ENCODE peak calls at places on chromosomes 13 and 19, in six cellular contexts. One of them, this sample, is unnamed.

GRCh38 chr19:4390017-4390861 is 10.1 kb downstream of the SH3GL1 start:
- DNase-seq in germinal center: no peak
- DNase-seq in prostate gland: no peak
- DNase-seq in hepatic stellate cell: peak; percentile 46
- DNase-seq in stimulated activated CD4-positive, alpha-beta T cell treated with anti-CD3 and anti-CD28 coated beads, Interleukin-1b, Interleukin-23, amount 100 ng/mL, for 24 hours: no peak
- DNase-seq in effector memory CD4-positive, alpha-beta T cell: no peak
- DNase-seq in this sample: no peak

GRCh38 chr13:36875431-36875830 is 44.6 kb downstream of the SMAD9 start:
- DNase-seq in germinal center: no peak
- DNase-seq in prostate gland: no peak
- DNase-seq in hepatic stellate cell: no peak
- DNase-seq in stimulated activated CD4-positive, alpha-beta T cell treated with anti-CD3 and anti-CD28 coated beads, Interleukin-1b, Interleukin-23, amount 100 ng/mL, for 24 hours: no peak
- DNase-seq in effector memory CD4-positive, alpha-beta T cell: no peak
- DNase-seq in this sample: no peak

GRCh38 chr19:17775245-17775927 is 19.6 kb upstream of the B3GNT3 start:
- DNase-seq in germinal center: no peak
- DNase-seq in prostate gland: no peak
- DNase-seq in hepatic stellate cell: peak; percentile 53
- DNase-seq in stimulated activated CD4-positive, alpha-beta T cell treated with anti-CD3 and anti-CD28 coated beads, Interleukin-1b, Interleukin-23, amount 100 ng/mL, for 24 hours: no peak
- DNase-seq in effector memory CD4-positive, alpha-beta T cell: peak; percentile 22
- DNase-seq in this sample: no peak

GRCh38 chr19:2653717-2654584 is 48.5 kb downstream of the GNG7 start:
- DNase-seq in germinal center: no peak
- DNase-seq in prostate gland: no peak
- DNase-seq in hepatic stellate cell: no peak
- DNase-seq in stimulated activated CD4-positive, alpha-beta T cell treated with anti-CD3 and anti-CD28 coated beads, Interleukin-1b, Interleukin-23, amount 100 ng/mL, for 24 hours: no peak
- DNase-seq in effector memory CD4-positive, alpha-beta T cell: no peak
- DNase-seq in this sample: no peak

GRCh38 chr13:59409211-59409610 is 754.5 kb downstream of the DIAPH3 start:
- DNase-seq in germinal center: no peak
- DNase-seq in prostate gland: no peak
- DNase-seq in hepatic stellate cell: no peak
- DNase-seq in stimulated activated CD4-positive, alpha-beta T cell treated with anti-CD3 and anti-CD28 coated beads, Interleukin-1b, Interleukin-23, amount 100 ng/mL, for 24 hours: no peak
- DNase-seq in effector memory CD4-positive, alpha-beta T cell: no peak
- DNase-seq in this sample: no peak

GRCh38 chr13:20291037-20291436 is 58.9 kb upstream of the GJB6 start:
- DNase-seq in germinal center: no peak
- DNase-seq in prostate gland: no peak
- DNase-seq in hepatic stellate cell: no peak
- DNase-seq in stimulated activated CD4-positive, alpha-beta T cell treated with anti-CD3 and anti-CD28 coated beads, Interleukin-1b, Interleukin-23, amount 100 ng/mL, for 24 hours: no peak
- DNase-seq in effector memory CD4-positive, alpha-beta T cell: no peak
- DNase-seq in this sample: no peak

GRCh38 chr19:6459356-6460098 is at the start of gene SLC25A23:
- DNase-seq in germinal center: peak; percentile 70
- DNase-seq in prostate gland: peak; percentile 54
- DNase-seq in hepatic stellate cell: peak; percentile 84
- DNase-seq in stimulated activated CD4-positive, alpha-beta T cell treated with anti-CD3 and anti-CD28 coated beads, Interleukin-1b, Interleukin-23, amount 100 ng/mL, for 24 hours: peak; percentile 44
- DNase-seq in effector memory CD4-positive, alpha-beta T cell: peak; percentile 57
- DNase-seq in this sample: peak; percentile 17

GRCh38 chr13:96821381-96821780 is 172.9 kb downstream of the OXGR1 start:
- DNase-seq in germinal center: no peak
- DNase-seq in prostate gland: no peak
- DNase-seq in hepatic stellate cell: no peak
- DNase-seq in stimulated activated CD4-positive, alpha-beta T cell treated with anti-CD3 and anti-CD28 coated beads, Interleukin-1b, Interleukin-23, amount 100 ng/mL, for 24 hours: no peak
- DNase-seq in effector memory CD4-positive, alpha-beta T cell: no peak
- DNase-seq in this sample: no peak

GRCh38 chr19:28560786-28561185 is 652.2 kb downstream of the UQCRFS1 start:
- DNase-seq in germinal center: no peak
- DNase-seq in prostate gland: no peak
- DNase-seq in hepatic stellate cell: no peak
- DNase-seq in stimulated activated CD4-positive, alpha-beta T cell treated with anti-CD3 and anti-CD28 coated beads, Interleukin-1b, Interleukin-23, amount 100 ng/mL, for 24 hours: no peak
- DNase-seq in effector memory CD4-positive, alpha-beta T cell: no peak
- DNase-seq in this sample: no peak

GRCh38 chr13:19782049-19782726 is 557 bp downstream of the PSPC1 start:
- DNase-seq in germinal center: peak; percentile 54
- DNase-seq in prostate gland: peak; percentile 34
- DNase-seq in hepatic stellate cell: peak; percentile 65
- DNase-seq in stimulated activated CD4-positive, alpha-beta T cell treated with anti-CD3 and anti-CD28 coated beads, Interleukin-1b, Interleukin-23, amount 100 ng/mL, for 24 hours: peak; percentile 15
- DNase-seq in effector memory CD4-positive, alpha-beta T cell: peak; percentile 41
- DNase-seq in this sample: peak; percentile 31

GRCh38 chr13:79775830-79776229 is 294.9 kb downstream of the NDFIP2 start:
- DNase-seq in germinal center: no peak
- DNase-seq in prostate gland: no peak
- DNase-seq in hepatic stellate cell: peak; percentile 40
- DNase-seq in stimulated activated CD4-positive, alpha-beta T cell treated with anti-CD3 and anti-CD28 coated beads, Interleukin-1b, Interleukin-23, amount 100 ng/mL, for 24 hours: no peak
- DNase-seq in effector memory CD4-positive, alpha-beta T cell: no peak
- DNase-seq in this sample: no peak

GRCh38 chr19:56947206-56947605 is 106.7 kb upstream of the PEG3 start:
- DNase-seq in germinal center: no peak
- DNase-seq in prostate gland: no peak
- DNase-seq in hepatic stellate cell: no peak
- DNase-seq in stimulated activated CD4-positive, alpha-beta T cell treated with anti-CD3 and anti-CD28 coated beads, Interleukin-1b, Interleukin-23, amount 100 ng/mL, for 24 hours: no peak
- DNase-seq in effector memory CD4-positive, alpha-beta T cell: no peak
- DNase-seq in this sample: no peak

GRCh38 chr13:29204651-29205050 is 384.5 kb downstream of the MTUS2 start:
- DNase-seq in germinal center: no peak
- DNase-seq in prostate gland: no peak
- DNase-seq in hepatic stellate cell: no peak
- DNase-seq in stimulated activated CD4-positive, alpha-beta T cell treated with anti-CD3 and anti-CD28 coated beads, Interleukin-1b, Interleukin-23, amount 100 ng/mL, for 24 hours: no peak
- DNase-seq in effector memory CD4-positive, alpha-beta T cell: no peak
- DNase-seq in this sample: no peak

GRCh38 chr19:57788114-57788692 is 18.7 kb downstream of the ZNF586 start:
- DNase-seq in germinal center: no peak
- DNase-seq in prostate gland: no peak
- DNase-seq in hepatic stellate cell: no peak
- DNase-seq in stimulated activated CD4-positive, alpha-beta T cell treated with anti-CD3 and anti-CD28 coated beads, Interleukin-1b, Interleukin-23, amount 100 ng/mL, for 24 hours: no peak
- DNase-seq in effector memory CD4-positive, alpha-beta T cell: no peak
- DNase-seq in this sample: no peak

GRCh38 chr13:46286972-46287371 is 75.2 kb downstream of the LRRC63 start:
- DNase-seq in germinal center: no peak
- DNase-seq in prostate gland: no peak
- DNase-seq in hepatic stellate cell: no peak
- DNase-seq in stimulated activated CD4-positive, alpha-beta T cell treated with anti-CD3 and anti-CD28 coated beads, Interleukin-1b, Interleukin-23, amount 100 ng/mL, for 24 hours: no peak
- DNase-seq in effector memory CD4-positive, alpha-beta T cell: no peak
- DNase-seq in this sample: no peak

GRCh38 chr19:18319591-18320135 is 3.2 kb downstream of the LSM4 start:
- DNase-seq in germinal center: no peak
- DNase-seq in prostate gland: peak; percentile 16
- DNase-seq in hepatic stellate cell: no peak
- DNase-seq in stimulated activated CD4-positive, alpha-beta T cell treated with anti-CD3 and anti-CD28 coated beads, Interleukin-1b, Interleukin-23, amount 100 ng/mL, for 24 hours: no peak
- DNase-seq in effector memory CD4-positive, alpha-beta T cell: no peak
- DNase-seq in this sample: no peak

GRCh38 chr13:91805605-91806004 is 407.2 kb downstream of the GPC5 start:
- DNase-seq in germinal center: no peak
- DNase-seq in prostate gland: no peak
- DNase-seq in hepatic stellate cell: no peak
- DNase-seq in stimulated activated CD4-positive, alpha-beta T cell treated with anti-CD3 and anti-CD28 coated beads, Interleukin-1b, Interleukin-23, amount 100 ng/mL, for 24 hours: no peak
- DNase-seq in effector memory CD4-positive, alpha-beta T cell: no peak
- DNase-seq in this sample: no peak

GRCh38 chr19:2869618-2870017 is 2.5 kb downstream of the ZNF556 start:
- DNase-seq in germinal center: no peak
- DNase-seq in prostate gland: no peak
- DNase-seq in hepatic stellate cell: no peak
- DNase-seq in stimulated activated CD4-positive, alpha-beta T cell treated with anti-CD3 and anti-CD28 coated beads, Interleukin-1b, Interleukin-23, amount 100 ng/mL, for 24 hours: no peak
- DNase-seq in effector memory CD4-positive, alpha-beta T cell: no peak
- DNase-seq in this sample: no peak

GRCh38 chr19:46716013-46716671 is 772 bp downstream of the PRKD2 start:
- DNase-seq in germinal center: no peak
- DNase-seq in prostate gland: no peak
- DNase-seq in hepatic stellate cell: peak; percentile 54
- DNase-seq in stimulated activated CD4-positive, alpha-beta T cell treated with anti-CD3 and anti-CD28 coated beads, Interleukin-1b, Interleukin-23, amount 100 ng/mL, for 24 hours: no peak
- DNase-seq in effector memory CD4-positive, alpha-beta T cell: no peak
- DNase-seq in this sample: no peak